ENCODE peak calls at places on chromosomes 16 and 17, in four cellular contexts. B is H1, Z is GM12878, X is HepG2. P is an unnamed sample.

GRCh38 chr17:41894791-41895331 is 23.9 kb downstream of the ACLY start:
- DNase-seq in B (no peak), Z (no peak), X (no peak), P (peak)

GRCh38 chr16:46922239-46922638 is 38.1 kb downstream of the GPT2 start:
- DNase-seq in B (no peak), Z (no peak), X (no peak), P (no peak)

GRCh38 chr16:49560018-49560830 is 186.6 kb downstream of the C16orf78 start:
- DNase-seq in B (no peak), Z (no peak), X (no peak), P (no peak)

GRCh38 chr17:3894927-3895343 is 2.1 kb upstream of the CAMKK1 start:
- DNase-seq in B (no peak), Z (no peak), X (no peak), P (no peak)

GRCh38 chr17:32111141-32111771 is 31.0 kb upstream of the RHOT1 start:
- DNase-seq in B (peak), Z (no peak), X (peak), P (peak)

GRCh38 chr17:49390548-49391324 is 23.9 kb downstream of the PHB1 start:
- DNase-seq in B (no peak), Z (no peak), X (peak), P (no peak)

GRCh38 chr16:12406158-12406557 is 397.5 kb downstream of the CPPED1 start:
- DNase-seq in B (no peak), Z (no peak), X (no peak), P (no peak)

GRCh38 chr17:81251091-81251942 is 12.2 kb downstream of the NDUFAF8 start:
- DNase-seq in B (no peak), Z (no peak), X (no peak), P (no peak)

GRCh38 chr16:85462405-85463227 is 150.5 kb upstream of the GSE1 start:
- DNase-seq in B (no peak), Z (no peak), X (no peak), P (peak)

GRCh38 chr16:69566437-69567030 is 768 bp downstream of the NFAT5 start:
- DNase-seq in B (no peak), Z (no peak), X (peak), P (peak)

GRCh38 chr16:85983064-85983463 is 84.1 kb downstream of the IRF8 start:
- DNase-seq in B (no peak), Z (no peak), X (no peak), P (no peak)

GRCh38 chr17:15143524-15143923 is 121.6 kb downstream of the PMP22 start:
- DNase-seq in B (no peak), Z (no peak), X (no peak), P (no peak)

GRCh38 chr16:31476305-31477219 is 4.6 kb downstream of the TGFB1I1 start:
- DNase-seq in B (no peak), Z (no peak), X (peak), P (peak)

GRCh38 chr17:81210466-81210865 is 12.3 kb downstream of the CEP131 start:
- DNase-seq in B (no peak), Z (no peak), X (no peak), P (no peak)

GRCh38 chr16:56749806-56750491 is 20.0 kb downstream of the NUP93 start:
- DNase-seq in B (no peak), Z (no peak), X (no peak), P (no peak)

GRCh38 chr17:36598951-36599401 is 2.4 kb upstream of the MRM1 start:
- DNase-seq in B (no peak), Z (no peak), X (no peak), P (no peak)

GRCh38 chr17:13067629-13068303 is 49.9 kb upstream of the ELAC2 start:
- DNase-seq in B (no peak), Z (no peak), X (no peak), P (no peak)

GRCh38 chr17:41058741-41059140 is 1.2 kb downstream of the KRTAP2-3 start:
- DNase-seq in B (no peak), Z (no peak), X (peak), P (no peak)

GRCh38 chr17:1413281-1413791 is 13.3 kb upstream of the YWHAE start:
- DNase-seq in B (no peak), Z (no peak), X (peak), P (peak)

GRCh38 chr16:30748634-30749445 is 615 bp downstream of the PHKG2 start:
- DNase-seq in B (no peak), Z (no peak), X (no peak), P (peak)

GRCh38 chr17:59371426-59372099 is 40.1 kb downstream of the YPEL2 start:
- DNase-seq in B (no peak), Z (no peak), X (peak), P (no peak)

GRCh38 chr17:1562178-1562643 is 381 bp downstream of the PITPNA start:
- DNase-seq in B (no peak), Z (no peak), X (no peak), P (peak)

GRCh38 chr16:67413978-67414891 is 2.0 kb downstream of the ZDHHC1 start:
- DNase-seq in B (no peak), Z (no peak), X (no peak), P (no peak)

GRCh38 chr17:33024688-33025486 is 33.2 kb downstream of the SPACA3 start:
- DNase-seq in B (no peak), Z (no peak), X (no peak), P (no peak)

GRCh38 chr16:79150128-79150527 is 450.4 kb downstream of the MAF start:
- DNase-seq in B (no peak), Z (no peak), X (no peak), P (no peak)

DNA sequence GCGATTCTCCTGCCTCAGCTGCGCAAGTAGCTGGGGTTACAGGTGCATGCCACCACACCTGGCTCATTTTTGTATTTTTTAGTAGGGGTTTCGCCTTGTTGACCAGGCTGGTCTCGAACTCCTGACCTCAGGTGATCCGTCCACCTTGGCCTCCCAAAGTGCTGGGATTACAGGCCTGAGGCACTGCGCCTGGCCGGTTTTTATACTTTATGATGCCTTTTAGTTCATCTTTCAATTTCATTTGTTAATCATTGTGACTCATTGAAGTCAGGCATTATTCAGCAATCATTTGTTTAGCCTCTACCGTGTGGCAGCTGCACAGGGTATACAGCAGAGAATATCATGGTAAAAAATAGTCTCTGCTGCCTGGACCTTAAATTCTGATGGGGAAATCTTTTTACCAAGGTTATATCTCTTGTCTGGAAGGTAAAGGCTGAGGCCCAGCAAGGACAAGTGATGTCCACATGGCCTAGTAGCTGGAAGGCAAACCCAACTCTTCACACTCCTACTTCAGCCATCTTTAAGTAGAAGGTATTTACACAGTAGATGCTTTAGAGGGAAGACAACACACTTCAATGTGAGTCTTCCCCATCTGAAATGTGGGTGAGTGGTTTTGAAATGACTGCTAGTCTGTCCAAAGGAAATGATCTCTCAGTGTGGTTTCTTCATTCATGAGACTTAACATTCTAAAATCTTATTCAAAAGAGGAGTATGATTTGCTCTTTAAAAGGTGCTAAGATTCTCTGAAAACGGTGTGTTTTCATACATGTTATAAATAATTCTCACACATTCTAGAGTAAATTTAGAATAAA is 2.4 kb downstream of the PRPSAP2 start:
- DNase-seq in B (no peak), Z (peak), X (no peak), P (no peak)
- TF ChIP-seq TCF12 in B (no peak), Z (no peak), X (no peak), P (no peak)

GRCh38 chr17:39001703-39002637 is 34.8 kb upstream of the FBXO47 start:
- DNase-seq in B (no peak), Z (no peak), X (no peak), P (no peak)
- TF ChIP-seq SIN3A in B (no peak), Z (no peak), X (no peak), P (no peak)

DNA sequence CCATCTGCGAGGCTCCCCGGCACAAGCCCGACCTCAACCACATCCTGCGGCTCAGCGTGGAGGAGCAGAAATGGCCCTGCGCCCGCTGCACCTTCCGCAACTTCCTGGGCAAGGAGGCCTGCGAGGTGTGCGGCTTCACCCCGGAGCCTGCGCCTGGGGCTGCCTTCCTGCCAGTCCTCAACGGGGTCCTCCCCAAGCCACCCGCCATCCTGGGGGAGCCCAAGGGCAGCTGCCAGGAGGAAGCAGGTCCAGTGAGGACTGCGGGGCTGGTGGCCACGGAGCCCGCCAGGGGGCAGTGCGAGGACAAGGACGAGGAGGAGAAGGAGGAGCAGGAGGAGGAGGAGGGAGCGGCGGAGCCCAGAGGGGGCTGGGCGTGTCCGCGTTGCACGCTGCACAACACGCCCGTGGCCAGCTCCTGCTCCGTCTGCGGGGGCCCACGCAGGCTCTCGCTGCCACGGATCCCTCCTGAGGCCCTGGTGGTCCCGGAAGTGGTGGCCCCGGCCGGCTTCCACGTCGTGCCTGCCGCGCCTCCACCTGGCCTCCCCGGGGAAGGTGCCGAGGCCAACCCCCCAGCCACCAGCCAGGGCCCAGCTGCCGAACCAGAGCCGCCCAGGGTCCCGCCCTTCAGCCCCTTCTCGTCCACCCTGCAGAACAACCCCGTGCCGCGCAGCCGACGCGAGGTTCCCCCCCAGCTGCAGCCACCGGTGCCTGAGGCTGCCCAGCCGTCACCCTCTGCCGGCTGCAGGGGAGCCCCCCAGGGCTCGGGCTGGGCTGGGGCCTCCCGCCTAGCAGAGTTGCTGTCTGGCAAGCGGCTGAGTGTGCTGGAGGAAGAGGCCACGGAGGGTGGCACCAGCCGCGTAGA is 13.1 kb upstream of the PRR35 start:
- DNase-seq in B (no peak), Z (no peak), X (no peak), P (peak)
- TF ChIP-seq POLR2AphosphoS5 in B (no peak), Z (no peak), X (no peak), P (no peak)

DNA sequence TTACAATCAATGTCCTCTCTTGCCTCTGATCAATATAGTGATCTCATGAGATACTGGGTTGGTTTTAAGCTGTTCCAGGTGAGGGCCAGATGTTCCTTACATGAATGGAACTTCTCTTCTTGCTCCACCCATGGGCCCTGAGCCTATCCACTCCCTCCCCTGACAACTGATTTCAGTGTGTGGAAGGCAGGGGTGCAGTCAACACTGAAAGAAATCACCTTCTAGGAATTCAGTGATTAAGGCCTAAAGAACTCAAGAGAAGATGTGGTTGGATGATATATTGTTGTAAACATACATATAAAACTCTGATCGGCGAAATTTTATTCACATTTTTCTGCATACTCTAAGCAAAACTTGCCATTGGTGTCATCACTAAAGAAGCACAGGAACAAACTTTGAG is 6.7 kb upstream of the GOSR2 start:
- DNase-seq in B (no peak), Z (no peak), X (no peak), P (no peak)
- TF ChIP-seq TCF12 in B (no peak), Z (no peak), X (no peak), P (no peak)

DNA sequence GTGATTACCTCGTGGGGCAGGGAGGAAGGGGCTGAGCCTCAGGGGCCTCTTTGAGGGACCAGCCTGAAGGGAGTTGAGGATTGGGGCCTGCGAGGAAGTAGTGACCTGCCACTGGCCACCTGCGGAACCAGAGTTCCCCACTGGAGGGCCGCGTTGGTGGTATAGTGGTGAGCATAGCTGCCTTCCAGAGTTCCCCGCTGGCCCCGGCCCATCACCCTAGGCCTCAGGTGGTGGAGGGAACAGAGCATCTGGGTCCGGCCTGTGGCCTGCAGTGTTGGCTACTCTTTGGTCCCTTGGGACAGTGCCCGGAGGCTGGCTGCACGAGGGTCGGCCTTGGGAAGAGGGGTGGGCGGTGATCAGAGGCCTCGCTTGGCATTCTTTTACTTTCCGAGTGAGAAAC is 20.5 kb downstream of the MGAT5B start:
- DNase-seq in B (no peak), Z (no peak), X (peak), P (no peak)
- TF ChIP-seq SIN3A in B (no peak), Z (no peak), X (no peak), P (no peak)

GRCh38 chr16:71803305-71803690 is 5.3 kb downstream of the AP1G1 start:
- DNase-seq in B (no peak), Z (no peak), X (no peak), P (no peak)

GRCh38 chr16:71811261-71811803 is 2.7 kb upstream of the AP1G1 start:
- DNase-seq in B (no peak), Z (no peak), X (no peak), P (no peak)

GRCh38 chr16:71807905-71808592 is 585 bp downstream of the AP1G1 start:
- DNase-seq in B (no peak), Z (no peak), X (no peak), P (no peak)

DNA sequence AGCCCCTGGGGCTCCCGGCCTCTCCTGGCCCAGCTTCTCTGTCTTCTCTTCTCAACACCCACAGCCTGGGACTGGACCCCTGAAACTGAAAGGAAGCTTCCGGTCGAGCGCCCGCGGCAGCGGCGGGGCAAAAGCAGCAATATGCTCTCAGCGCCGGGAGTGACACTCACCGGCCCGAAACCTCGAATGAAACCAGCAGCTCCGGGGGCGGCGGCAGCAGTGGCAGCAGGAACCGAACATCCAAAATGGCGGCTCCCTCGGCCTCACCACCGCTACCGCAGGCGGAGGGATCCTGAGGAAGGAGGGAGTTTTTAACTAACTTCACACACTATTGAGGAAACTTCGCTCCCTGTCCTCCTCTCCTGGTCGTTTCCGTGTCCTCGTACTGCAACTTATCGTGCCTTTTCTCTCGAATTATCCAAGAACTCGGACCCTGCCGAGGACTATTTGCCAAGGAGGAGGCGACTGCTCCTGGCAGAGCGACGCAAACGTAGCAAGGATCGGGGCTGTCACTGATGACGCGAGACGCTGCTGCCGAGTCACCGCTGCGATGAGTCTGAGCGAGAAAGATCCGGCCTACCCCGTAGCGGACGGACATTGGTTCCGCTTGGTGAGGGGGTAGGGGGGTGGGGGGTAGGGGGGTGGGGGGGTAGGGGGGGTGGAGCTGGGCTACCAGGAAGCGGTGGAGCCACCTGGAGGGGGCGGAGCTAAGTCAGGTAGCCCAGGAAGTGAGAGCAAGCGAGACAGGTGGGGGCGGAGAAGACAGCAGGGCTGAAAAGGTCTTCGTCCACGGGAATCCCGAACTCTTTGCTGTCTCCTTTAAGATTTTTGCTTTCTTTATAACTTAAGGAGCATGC is at the start of gene AP1G1:
- DNase-seq in B (peak), Z (peak), X (peak), P (peak)
- TF ChIP-seq POLR2AphosphoS5 in B (peak), Z (peak), X (peak), P (peak)

DNA sequence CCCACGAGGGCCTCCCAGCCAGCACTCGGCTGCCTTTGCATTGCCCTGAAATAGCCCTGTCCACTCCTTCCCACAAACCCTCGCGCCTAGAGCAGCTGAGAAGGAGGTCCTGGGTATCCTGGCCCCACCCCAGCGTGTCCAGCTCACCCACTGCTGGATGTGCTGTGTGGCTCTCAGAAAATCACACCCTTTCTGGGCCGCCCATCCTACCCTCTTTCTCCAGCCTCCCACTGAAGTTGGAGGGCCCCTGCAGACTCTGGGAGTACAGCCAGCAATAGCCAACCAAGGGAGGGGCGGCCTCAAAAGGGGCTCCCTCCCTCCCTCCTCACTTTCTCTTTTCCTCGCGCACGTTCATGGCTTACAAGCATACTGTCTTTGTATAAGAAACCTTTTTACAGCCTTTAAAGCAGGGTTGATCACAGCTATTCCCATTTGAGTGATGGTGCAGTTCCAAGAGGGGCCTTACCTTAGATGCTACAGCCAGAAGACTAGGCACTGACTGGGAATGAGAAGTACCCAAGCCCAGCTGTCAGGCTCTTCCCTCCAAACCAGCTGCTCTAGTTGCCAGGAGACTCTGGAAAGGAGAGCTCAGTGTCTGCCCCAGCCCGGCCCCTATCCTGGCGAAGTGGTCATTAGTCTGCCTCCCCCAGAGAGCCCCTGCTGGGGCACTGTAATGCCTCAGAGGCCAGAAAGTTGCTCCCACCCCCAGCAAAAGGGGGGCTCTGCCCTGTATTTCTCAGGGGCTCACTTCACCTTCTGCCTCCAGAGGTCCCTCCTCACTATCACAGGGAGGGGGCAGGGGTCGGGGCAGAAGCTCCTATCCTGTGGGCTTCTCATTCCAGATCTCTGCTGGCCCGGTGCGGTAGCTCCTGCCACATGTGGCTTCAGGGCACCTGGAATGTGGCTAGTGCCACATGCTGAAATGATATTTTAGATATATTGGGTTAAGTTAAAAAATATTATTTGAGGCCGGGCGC is 38.1 kb downstream of the DCAKD start:
- DNase-seq in B (no peak), Z (no peak), X (no peak), P (no peak)
- TF ChIP-seq TCF12 in B (no peak), Z (no peak), X (no peak), P (no peak)

DNA sequence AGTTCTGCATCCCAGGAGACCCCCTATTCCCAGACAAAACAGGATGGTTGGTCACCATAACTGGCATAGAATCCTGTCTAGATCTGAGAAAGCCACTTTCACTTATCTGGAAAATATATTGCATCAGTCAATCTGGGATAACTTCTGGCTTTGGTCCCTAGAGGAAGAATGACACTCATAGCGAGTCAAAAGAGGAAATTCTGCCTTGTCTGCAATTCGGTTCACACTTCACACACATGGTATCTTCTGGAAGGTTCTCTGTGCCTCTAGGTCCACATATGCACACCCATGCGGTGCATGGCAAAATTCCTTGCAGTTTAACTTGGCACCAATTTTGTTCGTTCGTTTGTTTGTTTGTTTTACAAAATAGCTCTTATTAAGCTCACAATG is 49.2 kb upstream of the WSCD1 start:
- DNase-seq in B (no peak), Z (no peak), X (no peak), P (no peak)
- TF ChIP-seq SIN3A in B (no peak), Z (no peak), X (no peak), P (no peak)